ENCODE peak calls at places on chromosomes 4 and X, in four cellular contexts. U is HepG2, G is GM12878, L is H1. Q is an unnamed sample.

GRCh38 chr4:40283968-40284367 is 51.2 kb upstream of the CHRNA9 start:
- DNase-seq in U (no peak), G (no peak), L (no peak), Q (no peak)

GRCh38 chr4:156528216-156528615 is 443.4 kb downstream of the PDGFC start:
- DNase-seq in U (no peak), G (no peak), L (no peak), Q (no peak)

GRCh38 chr4:77856152-77856551 is 6.5 kb upstream of the MRPL1 start:
- DNase-seq in U (no peak), G (no peak), L (no peak), Q (no peak)

GRCh38 chrX:51866156-51866555 is 27.3 kb upstream of the MAGED1 start:
- DNase-seq in U (no peak), G (no peak), L (no peak), Q (no peak)

GRCh38 chr4:133565379-133565778 is 416.3 kb downstream of the PCDH10 start:
- DNase-seq in U (no peak), G (no peak), L (no peak), Q (no peak)

GRCh38 chr4:39846135-39846534 is 131.6 kb downstream of the PDS5A start:
- DNase-seq in U (no peak), G (no peak), L (no peak), Q (no peak)

GRCh38 chrX:129523076-129524055 is at the start of gene SMARCA1:
- DNase-seq in U (peak; percentile 65), G (no peak), L (no peak), Q (no peak)

GRCh38 chrX:49995021-49995731 is 72.8 kb downstream of the CLCN5 start:
- DNase-seq in U (peak; percentile 30), G (no peak), L (no peak), Q (no peak)

GRCh38 chrX:120315776-120316175 is 4.5 kb upstream of the TMEM255A start:
- DNase-seq in U (no peak), G (no peak), L (no peak), Q (no peak)

GRCh38 chr4:7417639-7418038 is 17.1 kb downstream of the PSAPL1 start:
- DNase-seq in U (no peak), G (no peak), L (no peak), Q (no peak)

GRCh38 chr4:56261027-56261426 is 126.3 kb downstream of the AASDH start:
- DNase-seq in U (no peak), G (peak; percentile 2), L (no peak), Q (no peak)

GRCh38 chr4:133148690-133149363 is at the start of gene PCDH10:
- DNase-seq in U (peak; percentile 1), G (no peak), L (peak; percentile 88), Q (peak; percentile 59)

GRCh38 chrX:13697440-13697839 is 8.5 kb downstream of the RAB9A start:
- DNase-seq in U (no peak), G (peak; percentile 73), L (no peak), Q (no peak)

GRCh38 chr4:48483777-48484493 is 792 bp downstream of the SLC10A4 start:
- DNase-seq in U (no peak), G (no peak), L (no peak), Q (peak; percentile 41)

GRCh38 chr4:3389879-3390840 is 51.6 kb upstream of the HGFAC start:
- DNase-seq in U (no peak), G (no peak), L (no peak), Q (no peak)

GRCh38 chr4:187333151-187333550 is 609.5 kb upstream of the FAT1 start:
- DNase-seq in U (no peak), G (no peak), L (no peak), Q (no peak)

GRCh38 chrX:124401696-124402095 is 55.3 kb downstream of the SH2D1A start:
- DNase-seq in U (no peak), G (no peak), L (no peak), Q (no peak)

GRCh38 chr4:122313001-122313400 is 65.8 kb upstream of the ADAD1 start:
- DNase-seq in U (no peak), G (no peak), L (no peak), Q (no peak)

GRCh38 chrX:115518113-115518512 is 42.9 kb upstream of the PLS3 start:
- DNase-seq in U (no peak), G (no peak), L (no peak), Q (no peak)

GRCh38 chrX:147803948-147804347 is 107.8 kb upstream of the FMR1 start:
- DNase-seq in U (peak; percentile 24), G (no peak), L (no peak), Q (peak; percentile 4)

GRCh38 chrX:44042124-44042523 is 68.9 kb upstream of the NDP start:
- DNase-seq in U (no peak), G (no peak), L (no peak), Q (no peak)

GRCh38 chr4:128858875-128859696 is 49.6 kb downstream of the JADE1 start:
- DNase-seq in U (no peak), G (no peak), L (no peak), Q (no peak)

GRCh38 chr4:930827-931193 is 1.3 kb downstream of the GAK start:
- DNase-seq in U (no peak), G (no peak), L (no peak), Q (no peak)

GRCh38 chrX:65926095-65927019 is 113.5 kb downstream of the VSIG4 start:
- DNase-seq in U (no peak), G (peak; percentile 48), L (no peak), Q (peak; percentile 7)

GRCh38 chr4:157128395-157128794 is 52.4 kb downstream of the GLRB start:
- DNase-seq in U (no peak), G (no peak), L (no peak), Q (no peak)

GRCh38 chr4:140764785-140765392 is 8.7 kb upstream of the TBC1D9 start:
- DNase-seq in U (no peak), G (no peak), L (no peak), Q (no peak)

GRCh38 chr4:141640692-141641091 is 4.3 kb downstream of the IL15 start:
- DNase-seq in U (no peak), G (no peak), L (no peak), Q (no peak)

GRCh38 chrX:41332408-41332987 is 1.5 kb upstream of the DDX3X start:
- DNase-seq in U (no peak), G (no peak), L (no peak), Q (no peak)

GRCh38 chr4:22676058-22676457 is 16.7 kb upstream of the GBA3 start:
- DNase-seq in U (no peak), G (no peak), L (no peak), Q (no peak)

GRCh38 chrX:47030339-47030738 is 47.9 kb upstream of the RGN start:
- DNase-seq in U (peak; percentile 53), G (peak; percentile 2), L (no peak), Q (peak; percentile 30)

GRCh38 chrX:135494453-135494852 is 26.0 kb upstream of the INTS6L start:
- DNase-seq in U (no peak), G (no peak), L (no peak), Q (no peak)

GRCh38 chr4:101152521-101152920 is 194.8 kb downstream of the PPP3CA start:
- DNase-seq in U (no peak), G (no peak), L (no peak), Q (no peak)

DNA sequence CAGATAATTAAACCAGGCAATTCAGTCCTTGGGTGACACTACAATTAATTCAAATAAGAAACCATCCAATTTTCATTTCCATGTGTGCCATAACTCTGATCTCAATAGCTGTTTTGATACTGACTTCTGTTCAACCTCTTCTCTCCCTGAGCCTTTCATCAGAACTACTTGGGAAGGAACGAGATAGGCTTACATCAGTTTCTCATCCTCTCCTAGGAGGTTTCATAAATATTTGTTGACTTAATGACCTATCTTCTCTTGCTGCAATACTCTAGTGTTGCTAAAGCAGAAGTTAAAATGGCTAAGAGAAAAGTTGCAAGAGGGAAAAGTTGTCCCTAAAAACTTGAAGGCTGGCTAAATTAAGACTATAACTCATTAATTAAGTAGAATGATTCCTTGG is 41.8 kb downstream of the PRKG2 start:
- DNase-seq in U (no peak), G (no peak), L (no peak), Q (no peak)
- TF ChIP-seq HDAC6 in U (no peak), G (no peak), L (no peak), Q (no peak)

DNA sequence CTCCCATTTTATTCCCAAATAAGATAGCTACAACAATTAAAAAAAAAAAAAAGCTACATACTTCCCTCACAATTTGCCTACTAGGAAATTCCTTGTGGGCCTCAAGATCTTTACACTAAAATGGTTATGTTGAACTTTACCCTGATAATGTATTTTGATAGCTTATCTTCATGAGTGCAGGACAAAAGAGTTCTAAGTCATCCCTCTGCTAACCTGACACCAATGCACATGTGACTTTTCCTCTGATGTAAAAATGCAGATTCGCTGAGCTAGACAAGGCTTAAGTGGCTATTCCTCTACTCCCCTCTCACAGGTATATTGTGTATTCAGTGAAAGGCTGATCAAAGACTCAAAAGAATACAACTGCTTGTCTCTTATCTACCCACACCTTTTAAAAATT is 22.5 kb downstream of the ELF2 start:
- DNase-seq in U (peak; percentile 55), G (no peak), L (no peak), Q (peak; percentile 78)
- TF ChIP-seq HDAC6 in U (no peak), G (no peak), L (no peak), Q (no peak)

DNA sequence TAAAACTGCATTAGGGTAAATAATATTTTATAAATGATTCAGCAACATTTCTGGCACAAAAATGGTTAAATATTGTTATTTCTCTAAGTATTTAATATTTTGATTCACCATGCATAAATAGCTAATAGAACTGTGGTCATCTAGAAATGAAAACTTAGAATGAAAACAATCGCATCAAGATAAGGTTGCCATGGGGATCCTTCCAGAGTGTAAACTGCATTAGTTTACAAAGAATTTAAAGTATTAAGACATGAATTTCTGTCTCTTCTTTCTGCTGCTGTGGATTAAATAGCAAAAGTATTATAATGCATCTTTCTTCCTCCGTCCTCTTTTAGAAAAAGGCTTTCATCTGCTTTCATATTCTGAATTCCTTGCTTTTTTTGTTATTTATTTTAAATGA is 1064.6 kb upstream of the SLIT2 start:
- DNase-seq in U (no peak), G (no peak), L (no peak), Q (no peak)
- TF ChIP-seq HDAC6 in U (no peak), G (no peak), L (no peak), Q (no peak)

DNA sequence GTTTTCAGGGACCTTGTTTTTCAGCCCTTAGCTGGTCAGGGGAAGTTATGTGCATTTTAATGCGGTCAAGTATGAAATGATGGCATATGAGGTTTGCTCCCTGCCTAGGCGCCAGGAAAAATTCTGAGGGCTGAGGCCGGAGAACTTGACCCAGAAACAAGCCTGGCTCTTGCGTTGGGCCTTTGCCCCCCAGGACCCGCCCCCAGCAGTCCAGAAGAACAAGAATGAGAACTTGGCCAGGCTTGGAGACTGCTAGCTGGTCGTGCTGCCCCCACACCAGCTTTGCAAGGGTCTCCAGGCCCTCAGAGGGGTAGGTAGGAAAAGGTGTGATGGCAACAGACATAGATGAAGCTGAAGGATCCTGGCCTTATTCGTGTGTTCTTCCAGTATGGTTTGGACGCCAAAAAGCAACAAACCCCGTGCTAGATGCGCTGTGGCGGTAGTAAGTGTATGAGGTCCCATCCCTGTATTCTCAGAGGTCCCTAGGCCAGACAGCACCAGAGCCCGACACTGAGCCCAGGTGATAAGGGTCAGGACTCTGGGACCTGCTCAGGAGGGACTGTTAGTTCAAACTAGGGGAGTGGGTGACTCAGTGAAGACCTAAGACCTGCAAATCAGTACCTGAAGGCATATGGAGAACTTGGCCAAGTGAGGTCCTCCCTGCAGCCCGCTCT is 10.5 kb downstream of the NKX3-2 start:
- DNase-seq in U (no peak), G (no peak), L (no peak), Q (no peak)
- TF ChIP-seq HDAC6 in U (no peak), G (no peak), L (no peak), Q (no peak)

DNA sequence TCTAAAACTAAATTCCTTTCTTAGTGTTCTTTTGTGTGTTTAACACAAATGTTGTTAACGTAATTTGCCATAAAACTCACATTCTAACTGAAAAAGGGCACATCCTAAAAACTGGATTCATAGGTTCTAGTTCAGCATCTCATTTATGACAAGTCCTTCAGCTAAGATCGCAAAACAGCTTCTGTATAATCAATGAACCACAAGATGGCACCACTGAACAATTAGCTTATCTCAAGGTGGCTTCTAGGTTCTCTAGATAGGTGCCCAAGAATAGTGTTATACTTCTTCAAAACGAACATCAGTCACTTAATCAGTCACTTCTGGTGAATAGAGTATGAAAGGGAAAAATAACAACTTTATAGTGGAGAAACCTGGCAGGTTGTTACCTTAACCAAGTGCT is 54.3 kb downstream of the NRK start:
- DNase-seq in U (peak; percentile 3), G (no peak), L (no peak), Q (no peak)
- TF ChIP-seq HDAC6 in U (no peak), G (no peak), L (no peak), Q (no peak)